ENCODE peak calls at places on chromosomes 12 and 14, in eight cellular contexts. One of them, this sample, is unnamed. For H3K27me3, the result is how much of the 10 kb centered on the place peaks cover.

GRCh38 chr12:109467978-109468676 is 9.0 kb downstream of the KCTD10 start:
- DNase-seq in IMR-90: no peak
- DNase-seq in right lobe of liver: no peak
- DNase-seq in CD8-positive, alpha-beta T cell: no peak
- DNase-seq in esophagus squamous epithelium: no peak
- DNase-seq in brain microvascular endothelial cell: no peak
- DNase-seq in CD4-positive, alpha-beta T cell: no peak
- DNase-seq in lung: no peak
- DNase-seq in this sample: no peak

GRCh38 chr12:121810234-121810817 is 6.5 kb downstream of the SETD1B start:
- DNase-seq in IMR-90: no peak
- DNase-seq in brain microvascular endothelial cell: no peak
- DNase-seq in esophagus squamous epithelium: no peak
- DNase-seq in right lobe of liver: peak
- DNase-seq in CD8-positive, alpha-beta T cell: no peak
- DNase-seq in CD4-positive, alpha-beta T cell: no peak
- DNase-seq in lung: no peak
- DNase-seq in this sample: no peak

GRCh38 chr14:65258391-65258790 is 154.1 kb upstream of the FUT8 start:
- DNase-seq in esophagus squamous epithelium: no peak
- DNase-seq in CD4-positive, alpha-beta T cell: no peak
- DNase-seq in CD8-positive, alpha-beta T cell: no peak
- DNase-seq in lung: no peak
- DNase-seq in IMR-90: peak
- DNase-seq in brain microvascular endothelial cell: peak
- DNase-seq in right lobe of liver: no peak
- DNase-seq in this sample: no peak

GRCh38 chr12:15001733-15002471 is 29.1 kb downstream of the PDE6H start:
- DNase-seq in CD4-positive, alpha-beta T cell: no peak
- DNase-seq in lung: no peak
- DNase-seq in IMR-90: peak
- DNase-seq in CD8-positive, alpha-beta T cell: no peak
- DNase-seq in esophagus squamous epithelium: no peak
- DNase-seq in right lobe of liver: no peak
- DNase-seq in brain microvascular endothelial cell: peak
- DNase-seq in this sample: no peak

GRCh38 chr14:42930058-42930457 is 1323.4 kb downstream of the LRFN5 start:
- DNase-seq in CD8-positive, alpha-beta T cell: no peak
- DNase-seq in right lobe of liver: no peak
- DNase-seq in lung: no peak
- DNase-seq in brain microvascular endothelial cell: no peak
- DNase-seq in CD4-positive, alpha-beta T cell: no peak
- DNase-seq in IMR-90: peak
- DNase-seq in esophagus squamous epithelium: no peak
- DNase-seq in this sample: no peak

GRCh38 chr14:61334197-61334701 is 12.9 kb downstream of the PRKCH start:
- DNase-seq in right lobe of liver: no peak
- DNase-seq in CD8-positive, alpha-beta T cell: peak
- DNase-seq in brain microvascular endothelial cell: no peak
- DNase-seq in IMR-90: no peak
- DNase-seq in CD4-positive, alpha-beta T cell: no peak
- DNase-seq in lung: no peak
- DNase-seq in esophagus squamous epithelium: no peak
- DNase-seq in this sample: no peak

GRCh38 chr14:31926123-31926522 is 151.0 kb upstream of the ARHGAP5 start:
- DNase-seq in brain microvascular endothelial cell: no peak
- DNase-seq in CD4-positive, alpha-beta T cell: no peak
- DNase-seq in IMR-90: peak
- DNase-seq in CD8-positive, alpha-beta T cell: no peak
- DNase-seq in esophagus squamous epithelium: no peak
- DNase-seq in lung: no peak
- DNase-seq in right lobe of liver: no peak
- DNase-seq in this sample: no peak

GRCh38 chr14:60092516-60092915 is 793 bp downstream of the PCNX4 start:
- DNase-seq in right lobe of liver: no peak
- DNase-seq in brain microvascular endothelial cell: peak
- DNase-seq in IMR-90: peak
- DNase-seq in CD4-positive, alpha-beta T cell: no peak
- DNase-seq in CD8-positive, alpha-beta T cell: no peak
- DNase-seq in lung: no peak
- DNase-seq in esophagus squamous epithelium: no peak
- DNase-seq in this sample: no peak

GRCh38 chr14:97523936-97524335 is 726.8 kb downstream of the VRK1 start:
- DNase-seq in lung: no peak
- DNase-seq in esophagus squamous epithelium: no peak
- DNase-seq in brain microvascular endothelial cell: no peak
- DNase-seq in right lobe of liver: no peak
- DNase-seq in CD4-positive, alpha-beta T cell: no peak
- DNase-seq in CD8-positive, alpha-beta T cell: no peak
- DNase-seq in IMR-90: no peak
- DNase-seq in this sample: no peak

GRCh38 chr12:64318605-64319004 is 72.0 kb downstream of the C12orf56 start:
- DNase-seq in CD4-positive, alpha-beta T cell: no peak
- DNase-seq in CD8-positive, alpha-beta T cell: no peak
- DNase-seq in esophagus squamous epithelium: no peak
- DNase-seq in lung: no peak
- DNase-seq in right lobe of liver: no peak
- DNase-seq in IMR-90: peak
- DNase-seq in brain microvascular endothelial cell: peak
- DNase-seq in this sample: no peak

GRCh38 chr12:9971158-9971557 is at the start of gene CLEC12A:
- DNase-seq in CD8-positive, alpha-beta T cell: no peak
- DNase-seq in right lobe of liver: no peak
- DNase-seq in brain microvascular endothelial cell: no peak
- DNase-seq in IMR-90: no peak
- DNase-seq in esophagus squamous epithelium: no peak
- DNase-seq in CD4-positive, alpha-beta T cell: no peak
- DNase-seq in lung: no peak
- DNase-seq in this sample: no peak

GRCh38 chr12:101277443-101277842 is 2.5 kb upstream of the UTP20 start:
- DNase-seq in right lobe of liver: no peak
- DNase-seq in CD8-positive, alpha-beta T cell: no peak
- DNase-seq in brain microvascular endothelial cell: no peak
- DNase-seq in esophagus squamous epithelium: no peak
- DNase-seq in CD4-positive, alpha-beta T cell: no peak
- DNase-seq in IMR-90: no peak
- DNase-seq in lung: no peak
- DNase-seq in this sample: no peak

GRCh38 chr12:30795660-30796507 is 41.1 kb upstream of the CAPRIN2 start:
- DNase-seq in IMR-90: peak
- DNase-seq in brain microvascular endothelial cell: peak
- DNase-seq in CD4-positive, alpha-beta T cell: no peak
- DNase-seq in esophagus squamous epithelium: no peak
- DNase-seq in CD8-positive, alpha-beta T cell: peak
- DNase-seq in right lobe of liver: peak
- DNase-seq in lung: peak
- DNase-seq in this sample: no peak

GRCh38 chr12:82781288-82782078 is 94.8 kb downstream of the TMTC2 start:
- DNase-seq in lung: no peak
- DNase-seq in right lobe of liver: no peak
- DNase-seq in brain microvascular endothelial cell: no peak
- DNase-seq in esophagus squamous epithelium: no peak
- DNase-seq in CD8-positive, alpha-beta T cell: no peak
- DNase-seq in CD4-positive, alpha-beta T cell: no peak
- DNase-seq in IMR-90: no peak
- DNase-seq in this sample: no peak

GRCh38 chr12:22443379-22444316 is 100.7 kb downstream of the C2CD5 start:
- DNase-seq in right lobe of liver: peak
- DNase-seq in esophagus squamous epithelium: peak
- DNase-seq in CD4-positive, alpha-beta T cell: peak
- DNase-seq in CD8-positive, alpha-beta T cell: peak
- DNase-seq in IMR-90: peak
- DNase-seq in brain microvascular endothelial cell: peak
- DNase-seq in lung: peak
- DNase-seq in this sample: no peak

GRCh38 chr12:22447223-22447622 is 97.1 kb downstream of the C2CD5 start:
- DNase-seq in CD4-positive, alpha-beta T cell: no peak
- DNase-seq in IMR-90: peak
- DNase-seq in esophagus squamous epithelium: no peak
- DNase-seq in right lobe of liver: no peak
- DNase-seq in lung: no peak
- DNase-seq in CD8-positive, alpha-beta T cell: no peak
- DNase-seq in brain microvascular endothelial cell: no peak
- DNase-seq in this sample: no peak
- TF ChIP-seq CTCF in CD4-positive, alpha-beta T cell: no peak
- TF ChIP-seq CTCF in IMR-90: no peak
- TF ChIP-seq CTCF in esophagus squamous epithelium: no peak
- TF ChIP-seq CTCF in right lobe of liver: no peak
- TF ChIP-seq CTCF in lung: no peak
- TF ChIP-seq CTCF in CD8-positive, alpha-beta T cell: no peak
- TF ChIP-seq CTCF in brain microvascular endothelial cell: no peak
- TF ChIP-seq CTCF in this sample: no peak

DNA sequence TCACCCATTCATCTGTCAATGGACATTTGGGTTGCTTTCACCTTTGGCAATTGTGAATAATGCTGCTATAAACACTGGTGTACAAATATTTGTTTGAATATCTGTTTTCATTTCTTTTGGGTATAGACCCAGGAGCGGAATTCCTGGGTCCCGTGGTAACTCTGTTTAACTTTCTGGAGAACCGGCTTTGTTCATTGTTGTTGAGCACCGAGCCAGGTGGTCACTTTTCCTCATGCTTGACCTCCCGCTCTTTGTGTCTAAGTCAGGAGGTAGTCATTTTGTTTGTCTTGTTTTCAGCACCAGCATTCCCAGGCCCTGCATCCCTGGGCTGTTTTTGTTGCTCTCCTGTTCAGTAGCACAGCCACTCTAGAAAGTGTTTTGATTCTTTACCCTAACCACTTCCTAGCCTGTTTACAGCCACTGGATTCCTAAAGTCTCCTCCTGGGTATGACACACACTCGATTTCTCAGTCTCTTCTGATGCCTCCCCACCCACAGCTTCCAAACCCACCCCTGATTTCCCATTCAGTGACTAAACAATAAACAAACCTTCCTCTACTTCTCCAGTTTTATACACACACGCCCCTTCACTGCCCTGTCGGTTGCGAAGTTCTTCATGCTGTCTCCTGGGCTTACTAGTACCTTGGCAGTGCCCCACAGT is 37.9 kb downstream of the B4GALNT3 start:
- DNase-seq in right lobe of liver: no peak
- DNase-seq in CD4-positive, alpha-beta T cell: no peak
- DNase-seq in esophagus squamous epithelium: no peak
- DNase-seq in CD8-positive, alpha-beta T cell: no peak
- DNase-seq in brain microvascular endothelial cell: no peak
- DNase-seq in IMR-90: no peak
- DNase-seq in lung: no peak
- DNase-seq in this sample: no peak
- H3K27me3 ChIP-seq in right lobe of liver: under half
- H3K27me3 ChIP-seq in CD4-positive, alpha-beta T cell: under half
- H3K27me3 ChIP-seq in esophagus squamous epithelium: under half
- H3K27me3 ChIP-seq in CD8-positive, alpha-beta T cell: under half
- H3K27me3 ChIP-seq in brain microvascular endothelial cell: under half
- H3K27me3 ChIP-seq in IMR-90: half or more
- H3K27me3 ChIP-seq in lung: under half
- H3K27me3 ChIP-seq in this sample: under half

DNA sequence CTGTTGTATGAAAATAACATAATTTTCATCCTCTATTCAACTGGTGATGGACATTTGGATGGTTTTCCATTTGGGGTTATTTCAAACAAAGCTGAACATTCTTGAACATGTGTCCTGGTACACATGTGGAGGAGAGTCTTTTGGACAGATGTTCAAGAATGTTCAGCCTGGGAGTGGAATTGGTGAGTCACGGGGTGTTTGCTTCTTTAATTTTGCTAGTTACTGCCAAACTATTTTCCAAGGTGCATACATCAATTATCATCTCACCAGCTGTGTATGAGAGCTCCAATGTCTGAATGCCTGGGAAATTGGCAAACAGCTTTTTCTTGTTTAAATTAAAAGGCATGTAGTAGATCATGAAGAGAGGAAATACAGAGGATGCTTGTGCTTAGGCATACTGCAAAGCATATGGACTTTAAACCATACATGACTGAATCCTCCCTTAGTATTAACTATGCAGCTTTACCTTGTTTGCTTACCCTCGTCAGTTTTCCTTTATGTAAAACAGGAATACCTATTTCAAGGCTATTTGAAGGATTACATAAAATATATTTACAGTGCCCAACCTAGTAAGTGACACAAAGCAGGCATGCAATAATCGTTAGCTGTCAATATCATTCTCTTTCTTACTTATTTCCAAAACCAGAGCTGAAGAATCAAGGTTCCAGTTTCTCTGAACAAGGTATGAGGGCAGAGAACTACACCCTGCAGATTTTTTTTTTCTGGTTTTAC is 152.1 kb downstream of the ITPR2 start:
- DNase-seq in lung: no peak
- DNase-seq in brain microvascular endothelial cell: no peak
- DNase-seq in CD4-positive, alpha-beta T cell: no peak
- DNase-seq in esophagus squamous epithelium: no peak
- DNase-seq in right lobe of liver: no peak
- DNase-seq in CD8-positive, alpha-beta T cell: no peak
- DNase-seq in IMR-90: peak
- DNase-seq in this sample: no peak
- TF ChIP-seq CTCF in lung: no peak
- TF ChIP-seq CTCF in brain microvascular endothelial cell: no peak
- TF ChIP-seq CTCF in CD4-positive, alpha-beta T cell: no peak
- TF ChIP-seq CTCF in esophagus squamous epithelium: no peak
- TF ChIP-seq CTCF in right lobe of liver: no peak
- TF ChIP-seq CTCF in CD8-positive, alpha-beta T cell: no peak
- TF ChIP-seq CTCF in IMR-90: no peak
- TF ChIP-seq CTCF in this sample: no peak

GRCh38 chr14:58711382-58711781 is 73.6 kb downstream of the DACT1 start:
- DNase-seq in right lobe of liver: no peak
- DNase-seq in esophagus squamous epithelium: no peak
- DNase-seq in CD8-positive, alpha-beta T cell: no peak
- DNase-seq in brain microvascular endothelial cell: no peak
- DNase-seq in IMR-90: no peak
- DNase-seq in CD4-positive, alpha-beta T cell: no peak
- DNase-seq in lung: no peak
- DNase-seq in this sample: no peak

GRCh38 chr14:58712357-58712756 is 74.6 kb downstream of the DACT1 start:
- DNase-seq in CD8-positive, alpha-beta T cell: no peak
- DNase-seq in CD4-positive, alpha-beta T cell: no peak
- DNase-seq in IMR-90: peak
- DNase-seq in right lobe of liver: no peak
- DNase-seq in brain microvascular endothelial cell: peak
- DNase-seq in esophagus squamous epithelium: no peak
- DNase-seq in lung: no peak
- DNase-seq in this sample: no peak

GRCh38 chr14:58705066-58705465 is 67.3 kb downstream of the DACT1 start:
- DNase-seq in right lobe of liver: no peak
- DNase-seq in esophagus squamous epithelium: no peak
- DNase-seq in CD4-positive, alpha-beta T cell: no peak
- DNase-seq in lung: no peak
- DNase-seq in brain microvascular endothelial cell: no peak
- DNase-seq in IMR-90: no peak
- DNase-seq in CD8-positive, alpha-beta T cell: no peak
- DNase-seq in this sample: no peak

GRCh38 chr14:58709949-58710348 is 72.2 kb downstream of the DACT1 start:
- DNase-seq in CD4-positive, alpha-beta T cell: no peak
- DNase-seq in IMR-90: no peak
- DNase-seq in lung: no peak
- DNase-seq in brain microvascular endothelial cell: no peak
- DNase-seq in esophagus squamous epithelium: no peak
- DNase-seq in CD8-positive, alpha-beta T cell: no peak
- DNase-seq in right lobe of liver: no peak
- DNase-seq in this sample: no peak

DNA sequence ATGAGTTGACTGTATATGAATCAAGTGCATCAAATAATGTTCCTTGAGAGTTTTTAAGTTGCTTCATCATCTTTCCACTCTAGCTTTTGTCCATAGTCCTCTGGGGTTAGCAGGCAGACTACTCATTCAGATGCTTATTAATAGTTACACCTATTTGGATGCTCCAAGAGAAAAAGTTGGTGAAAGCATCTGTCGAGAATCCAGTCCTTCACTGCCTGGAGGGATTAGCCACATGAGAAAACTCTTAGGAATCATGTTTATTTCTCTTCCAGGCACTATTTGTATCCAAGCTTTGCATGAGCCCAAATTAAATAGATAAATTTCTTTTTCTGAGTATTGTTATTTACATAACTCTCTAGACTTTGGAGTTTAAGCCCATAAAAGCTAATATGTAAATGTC is 70.2 kb downstream of the DACT1 start:
- DNase-seq in esophagus squamous epithelium: no peak
- DNase-seq in CD4-positive, alpha-beta T cell: no peak
- DNase-seq in brain microvascular endothelial cell: no peak
- DNase-seq in lung: no peak
- DNase-seq in CD8-positive, alpha-beta T cell: no peak
- DNase-seq in IMR-90: peak
- DNase-seq in right lobe of liver: no peak
- DNase-seq in this sample: peak
- H3K27me3 ChIP-seq in esophagus squamous epithelium: under half
- H3K27me3 ChIP-seq in CD4-positive, alpha-beta T cell: under half
- H3K27me3 ChIP-seq in brain microvascular endothelial cell: under half
- H3K27me3 ChIP-seq in lung: under half
- H3K27me3 ChIP-seq in CD8-positive, alpha-beta T cell: under half
- H3K27me3 ChIP-seq in IMR-90: under half
- H3K27me3 ChIP-seq in right lobe of liver: under half
- H3K27me3 ChIP-seq in this sample: under half

This sample was measured in BJ.